ENCODE peak calls at places on chromosome 17, in four cellular contexts. K is GM12878, C is A549, Q is K562. F is an unnamed sample.

GRCh38 chr17:77792626-77793025 is 165.9 kb upstream of the TNRC6C start:
- DNase-seq in Q (no peak), K (no peak), C (no peak), F (no peak)

GRCh38 chr17:67534941-67535340 is 157.9 kb downstream of the PITPNC1 start:
- DNase-seq in K (no peak), Q (no peak), C (no peak), F (no peak)

GRCh38 chr17:34308376-34308775 is 10.9 kb upstream of the CCL8 start:
- DNase-seq in K (no peak), C (no peak), Q (no peak), F (no peak)

GRCh38 chr17:63571632-63572310 is 21.5 kb downstream of the DCAF7 start:
- DNase-seq in C (peak), K (no peak), Q (peak), F (peak)

GRCh38 chr17:32588982-32589381 is 102.2 kb downstream of the CDK5R1 start:
- DNase-seq in C (peak), K (no peak), Q (peak), F (peak)

GRCh38 chr17:27521281-27522027 is 65.2 kb downstream of the KSR1 start:
- DNase-seq in C (no peak), K (no peak), Q (no peak), F (peak)

GRCh38 chr17:74566132-74566753 is 1.1 kb downstream of the CD300H start:
- DNase-seq in Q (peak), K (no peak), C (peak), F (peak)

GRCh38 chr17:50056961-50057330 is 1.0 kb downstream of the ITGA3 start:
- DNase-seq in Q (no peak), K (no peak), C (peak), F (no peak)

GRCh38 chr17:13477180-13477611 is 124.5 kb downstream of the HS3ST3A1 start:
- DNase-seq in Q (no peak), K (no peak), C (no peak), F (no peak)

GRCh38 chr17:45235071-45236001 is 13.7 kb downstream of the FMNL1 start:
- DNase-seq in K (no peak), Q (peak), C (peak), F (peak)

GRCh38 chr17:40445769-40446468 is 2.7 kb downstream of the IGFBP4 start:
- DNase-seq in C (peak), Q (no peak), K (no peak), F (peak)

GRCh38 chr17:59842901-59843652 is 49.7 kb downstream of the TUBD1 start:
- DNase-seq in K (peak), Q (no peak), C (peak), F (peak)

GRCh38 chr17:52751051-52751450 is 592.5 kb upstream of the CA10 start:
- DNase-seq in C (no peak), Q (no peak), K (no peak), F (no peak)

GRCh38 chr17:62671553-62671952 is 44.1 kb downstream of the MRC2 start:
- DNase-seq in K (no peak), C (no peak), Q (peak), F (peak)

GRCh38 chr17:83103200-83103937 is 24.0 kb downstream of the METRNL start:
- DNase-seq in K (no peak), C (peak), Q (peak), F (no peak)

GRCh38 chr17:59330314-59330942 is 1.0 kb upstream of the YPEL2 start:
- DNase-seq in Q (peak), K (no peak), C (peak), F (peak)

GRCh38 chr17:57422574-57423164 is 166.3 kb downstream of the MSI2 start:
- DNase-seq in Q (no peak), C (peak), K (peak), F (no peak)

GRCh38 chr17:41710472-41711090 is 1.6 kb upstream of the GAST start:
- DNase-seq in K (no peak), C (peak), Q (no peak), F (no peak)

GRCh38 chr17:31696184-31696602 is 162.9 kb downstream of the COPRS start:
- DNase-seq in C (no peak), K (no peak), Q (no peak), F (peak)

GRCh38 chr17:32988481-32989101 is 3.1 kb upstream of the SPACA3 start:
- DNase-seq in Q (no peak), K (no peak), C (no peak), F (no peak)

GRCh38 chr17:38613981-38614779 is 8.4 kb upstream of the SRCIN1 start:
- DNase-seq in Q (no peak), C (no peak), K (no peak), F (peak)

GRCh38 chr17:42131971-42132370 is 9.4 kb downstream of the HSPB9 start:
- DNase-seq in C (no peak), Q (no peak), K (no peak), F (no peak)

GRCh38 chr17:50206604-50207293 is 5.3 kb upstream of the COL1A1 start:
- DNase-seq in C (no peak), K (no peak), Q (peak), F (no peak)

GRCh38 chr17:78364436-78365281 is 4.8 kb upstream of the SOCS3 start:
- DNase-seq in C (no peak), K (no peak), Q (no peak), F (no peak)

GRCh38 chr17:28597606-28598383 is 1.0 kb downstream of the SPAG5 start:
- DNase-seq in Q (no peak), C (no peak), K (no peak), F (peak)

GRCh38 chr17:38320482-38320881 is 23.3 kb downstream of the GPR179 start:
- DNase-seq in C (no peak), Q (no peak), K (no peak), F (no peak)

DNA sequence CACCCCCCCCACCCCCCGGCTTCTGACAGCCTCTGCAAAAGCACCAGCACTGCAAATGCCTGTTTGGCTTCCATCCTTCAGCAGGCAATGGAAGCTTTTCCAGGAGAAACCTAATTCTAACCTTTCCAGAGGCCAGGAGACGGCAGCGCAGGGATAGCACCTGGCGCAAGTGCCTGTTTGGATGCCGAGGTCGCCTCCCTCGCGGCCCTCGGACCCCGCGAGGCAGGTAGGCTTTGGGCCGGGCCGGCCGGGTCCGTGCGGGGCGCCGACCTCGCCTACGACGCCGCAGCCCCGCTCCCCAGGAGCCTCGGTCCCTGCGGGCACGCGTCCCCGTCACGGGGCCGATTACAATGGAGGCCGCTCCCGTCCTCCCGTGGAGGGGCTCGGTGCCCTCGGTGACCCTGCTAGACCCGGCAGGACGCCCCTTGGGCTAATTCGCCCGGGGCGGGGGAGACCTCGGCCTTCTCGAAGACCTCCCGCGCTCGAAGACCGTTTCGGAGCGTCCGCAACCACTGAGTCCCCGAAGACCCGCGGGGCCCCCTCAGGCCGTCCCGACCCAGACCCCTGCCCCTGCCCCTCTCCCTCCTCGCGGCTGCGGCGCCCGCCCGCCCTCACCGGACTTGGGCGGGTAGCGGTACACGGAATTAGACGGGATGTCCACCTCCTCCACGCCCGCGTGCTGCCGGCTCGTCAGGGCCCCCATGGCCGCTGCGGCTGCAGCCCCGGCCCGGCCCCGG is 587 bp downstream of the RNF157 start:
- DNase-seq in C (no peak), Q (no peak), K (no peak), F (no peak)
- TF ChIP-seq CHD4 in C (no peak), Q (no peak), K (no peak), F (no peak)

GRCh38 chr17:36722121-36722902 is 120.9 kb downstream of the MRM1 start:
- DNase-seq in K (no peak), Q (peak), C (no peak), F (no peak)
- TF ChIP-seq CHD4 in K (no peak), Q (no peak), C (no peak), F (no peak)

DNA sequence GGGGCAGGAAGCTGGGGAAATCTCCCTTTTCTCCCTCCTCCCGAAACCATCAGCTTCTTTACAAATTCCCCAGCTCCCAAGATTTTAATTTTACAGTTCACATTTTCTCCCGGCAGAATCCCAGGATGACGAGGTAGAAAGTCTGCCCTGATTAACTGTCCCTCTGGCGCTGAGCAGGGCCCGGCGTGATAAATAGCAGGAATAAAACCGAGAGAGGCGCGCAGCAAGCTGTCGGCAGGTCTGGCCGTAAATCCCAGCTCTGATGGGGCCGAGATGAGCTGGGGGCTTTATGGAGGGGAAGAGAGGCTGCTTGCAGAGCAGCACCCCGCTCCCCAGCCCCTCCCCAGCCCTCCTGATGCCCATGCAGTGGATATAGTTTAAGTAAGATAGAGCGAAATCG is 171.9 kb downstream of the RBFOX3 start:
- DNase-seq in Q (no peak), C (no peak), K (no peak), F (no peak)
- TF ChIP-seq CHD4 in Q (no peak), C (no peak), K (no peak), F (no peak)

GRCh38 chr17:70375406-70375805 is 206.1 kb downstream of the KCNJ2 start:
- DNase-seq in C (no peak), K (no peak), Q (no peak), F (no peak)
- TF ChIP-seq CHD4 in C (no peak), K (no peak), Q (no peak), F (no peak)

GRCh38 chr17:82034371-82035011 is 3.0 kb downstream of the DCXR start:
- DNase-seq in C (no peak), K (no peak), Q (no peak), F (no peak)
- TF ChIP-seq CHD4 in C (no peak), K (no peak), Q (no peak), F (no peak)

F was measured in HepG2.